ENCODE peak calls at places on chromosome 15, in ten cellular contexts. M is upper lobe of left lung, F is HCT116, A is ovary, T is NB4, S is A549, Z is transverse colon, G is GM12892, Y is heart left ventricle, W is IMR-90. H is an unnamed sample.
A peak's percentile ranks its signal among the peaks of the same experiment; 100 is the strongest.

GRCh38 chr15:90620379-90621134 is 90.8 kb downstream of the CRTC3 start:
- DNase-seq in M (no peak), F (no peak), A (no peak), T (peak; percentile 94), S (no peak), Z (no peak), G (peak; percentile 63), Y (no peak), W (no peak), H (peak; percentile 62)

GRCh38 chr15:40930430-40931299 is 1.5 kb downstream of the DLL4 start:
- DNase-seq in M (peak; percentile 54), F (peak; percentile 70), A (no peak), T (peak; percentile 63), S (peak; percentile 50), Z (peak; percentile 63), G (no peak), Y (peak; percentile 83), W (peak; percentile 51), H (peak; percentile 34)

GRCh38 chr15:66496951-66497501 is 536 bp downstream of the SNAPC5 start:
- DNase-seq in M (peak; percentile 22), F (no peak), A (no peak), T (no peak), S (peak; percentile 31), Z (peak; percentile 11), G (no peak), Y (no peak), W (no peak), H (peak; percentile 47)

GRCh38 chr15:98142584-98142983 is 182.1 kb downstream of the ARRDC4 start:
- DNase-seq in M (no peak), F (no peak), A (no peak), T (no peak), S (no peak), Z (no peak), G (no peak), Y (no peak), W (no peak), H (no peak)

GRCh38 chr15:42670441-42670840 is 66.5 kb downstream of the CDAN1 start:
- DNase-seq in M (no peak), F (no peak), A (no peak), T (no peak), S (no peak), Z (no peak), G (no peak), Y (no peak), W (no peak), H (no peak)

GRCh38 chr15:90231028-90232017 is 2.4 kb downstream of the CIB1 start:
- DNase-seq in M (peak; percentile 80), F (no peak), A (no peak), T (no peak), S (no peak), Z (peak; percentile 54), G (peak; percentile 57), Y (no peak), W (no peak), H (no peak)

GRCh38 chr15:75666823-75667501 is 19.2 kb downstream of the SNX33 start:
- DNase-seq in M (peak; percentile 85), F (peak; percentile 91), A (no peak), T (peak; percentile 50), S (peak; percentile 96), Z (peak; percentile 71), G (no peak), Y (peak; percentile 80), W (peak; percentile 100), H (no peak)

GRCh38 chr15:62119224-62119925 is 45.7 kb downstream of the C2CD4B start:
- DNase-seq in M (no peak), F (peak; percentile 44), A (no peak), T (peak; percentile 72), S (peak; percentile 82), Z (no peak), G (no peak), Y (no peak), W (peak; percentile 97), H (no peak)

GRCh38 chr15:55197719-55198118 is 978 bp upstream of the RSL24D1 start:
- DNase-seq in M (no peak), F (no peak), A (no peak), T (no peak), S (no peak), Z (no peak), G (no peak), Y (no peak), W (no peak), H (peak; percentile 33)

GRCh38 chr15:55198706-55199105 is 2.0 kb upstream of the RSL24D1 start:
- DNase-seq in M (no peak), F (no peak), A (no peak), T (no peak), S (no peak), Z (no peak), G (no peak), Y (no peak), W (no peak), H (peak; percentile 6)

GRCh38 chr15:55196011-55196410 is 730 bp downstream of the RSL24D1 start:
- DNase-seq in M (no peak), F (no peak), A (no peak), T (peak; percentile 51), S (no peak), Z (no peak), G (no peak), Y (no peak), W (peak; percentile 4), H (peak; percentile 70)

GRCh38 chr15:55197362-55197705 is 593 bp upstream of the RSL24D1 start:
- DNase-seq in M (no peak), F (no peak), A (no peak), T (no peak), S (no peak), Z (no peak), G (no peak), Y (no peak), W (no peak), H (no peak)

GRCh38 chr15:55196458-55197361 is at the start of gene RSL24D1:
- DNase-seq in M (peak; percentile 99), F (peak; percentile 97), A (peak; percentile 94), T (peak; percentile 99), S (peak; percentile 99), Z (peak; percentile 97), G (peak; percentile 65), Y (peak; percentile 98), W (peak; percentile 99), H (peak; percentile 99)
- TF ChIP-seq POLR2A in M (no peak), F (peak; percentile 95), A (peak; percentile 84), T (peak; percentile 93), S (peak; percentile 91), Z (peak; percentile 79), G (peak; percentile 91), Y (no peak), W (peak; percentile 85), H (peak; percentile 97)

GRCh38 chr15:43793647-43794046 is 1.5 kb downstream of the SERF2 start:
- DNase-seq in M (no peak), F (no peak), A (no peak), T (no peak), S (no peak), Z (no peak), G (no peak), Y (no peak), W (no peak), H (no peak)

GRCh38 chr15:43791993-43792760 is at the start of gene SERF2:
- DNase-seq in M (peak; percentile 100), F (peak; percentile 98), A (peak; percentile 100), T (peak; percentile 100), S (peak; percentile 99), Z (peak; percentile 100), G (peak; percentile 98), Y (peak; percentile 100), W (peak; percentile 99), H (peak; percentile 100)

GRCh38 chr15:43795197-43795596 is 3.1 kb downstream of the SERF2 start:
- DNase-seq in M (no peak), F (no peak), A (no peak), T (no peak), S (no peak), Z (no peak), G (no peak), Y (no peak), W (no peak), H (no peak)

GRCh38 chr15:43794269-43795037 is 2.3 kb downstream of the SERF2 start:
- DNase-seq in M (no peak), F (no peak), A (no peak), T (no peak), S (no peak), Z (no peak), G (no peak), Y (no peak), W (peak; percentile 65), H (no peak)

GRCh38 chr15:43792761-43793493 is 807 bp downstream of the SERF2 start:
- DNase-seq in M (peak; percentile 53), F (no peak), A (peak; percentile 14), T (peak; percentile 49), S (no peak), Z (peak; percentile 62), G (peak; percentile 33), Y (peak; percentile 56), W (peak; percentile 34), H (peak; percentile 50)
- TF ChIP-seq POLR2A in M (no peak), F (no peak), A (no peak), T (no peak), S (no peak), Z (peak; percentile 61), G (no peak), Y (no peak), W (no peak), H (no peak)

GRCh38 chr15:55991841-55992768 is 1.3 kb downstream of the NEDD4 start:
- DNase-seq in M (no peak), F (no peak), A (no peak), T (no peak), S (no peak), Z (no peak), G (no peak), Y (no peak), W (no peak), H (peak; percentile 37)

GRCh38 chr15:55992769-55993110 is 672 bp downstream of the NEDD4 start:
- DNase-seq in M (no peak), F (no peak), A (no peak), T (no peak), S (no peak), Z (no peak), G (no peak), Y (no peak), W (peak; percentile 70), H (no peak)

GRCh38 chr15:55990986-55991385 is 2.4 kb downstream of the NEDD4 start:
- DNase-seq in M (no peak), F (no peak), A (no peak), T (no peak), S (no peak), Z (no peak), G (no peak), Y (no peak), W (no peak), H (no peak)

GRCh38 chr15:55993804-55994539 is 560 bp upstream of the NEDD4 start:
- DNase-seq in M (no peak), F (peak; percentile 21), A (no peak), T (peak; percentile 14), S (peak; percentile 69), Z (no peak), G (peak; percentile 9), Y (no peak), W (peak; percentile 68), H (no peak)

GRCh38 chr15:55993111-55993803 is at the start of gene NEDD4:
- DNase-seq in M (peak; percentile 88), F (peak; percentile 47), A (peak; percentile 84), T (peak; percentile 81), S (peak; percentile 88), Z (peak; percentile 82), G (peak; percentile 81), Y (peak; percentile 93), W (peak; percentile 86), H (peak; percentile 89)
- TF ChIP-seq POLR2A in M (no peak), F (peak; percentile 60), A (peak; percentile 48), T (no peak), S (peak; percentile 55), Z (peak; percentile 33), G (peak; percentile 33), Y (no peak), W (no peak), H (peak; percentile 44)

DNA sequence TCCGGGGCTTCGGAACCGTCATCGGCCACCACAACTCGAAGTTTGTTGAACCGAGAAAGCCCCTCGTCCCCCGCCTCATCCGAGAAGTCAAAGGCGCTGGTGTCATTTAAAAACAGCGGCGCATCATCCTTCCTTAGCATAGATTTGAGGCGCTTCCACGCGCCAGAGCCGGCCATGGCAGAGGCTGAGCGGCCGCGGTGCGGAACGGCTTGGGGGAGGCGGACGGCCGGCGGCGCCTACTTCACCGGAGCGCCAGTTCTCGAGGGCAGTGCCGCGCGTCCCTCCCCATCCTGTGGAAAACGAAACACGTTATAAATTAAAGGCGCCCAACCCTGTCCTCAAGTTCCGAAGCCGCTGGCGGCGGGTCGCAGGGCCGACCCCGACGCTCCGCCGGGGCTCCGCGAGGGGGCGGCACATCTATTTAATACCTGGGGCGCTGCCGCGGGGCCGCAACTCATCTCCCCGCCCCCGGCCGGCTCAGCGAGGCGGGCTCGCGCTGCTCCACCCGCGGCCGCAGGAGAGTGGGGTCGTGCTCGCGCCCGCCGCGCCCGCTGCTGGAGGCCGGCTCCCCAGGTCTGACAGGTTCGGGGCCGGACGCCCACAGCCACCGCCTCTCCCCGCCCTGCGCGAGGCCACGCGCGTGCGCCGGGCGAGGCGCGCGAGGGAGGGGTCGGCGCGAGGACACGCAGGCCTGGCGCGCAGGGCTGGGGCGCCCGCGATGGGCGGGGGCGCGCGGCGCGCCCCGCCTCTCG is at the start of gene SLC30A4:
- DNase-seq in M (peak; percentile 57), F (no peak), A (peak; percentile 71), T (peak; percentile 43), S (peak; percentile 45), Z (peak; percentile 83), G (peak; percentile 59), Y (peak; percentile 84), W (peak; percentile 42), H (peak; percentile 45)
- TF ChIP-seq POLR2A in M (no peak), F (no peak), A (peak; percentile 28), T (no peak), S (peak; percentile 40), Z (no peak), G (no peak), Y (no peak), W (no peak), H (no peak)

H was measured in erythroblast.